ENCODE peak calls at places on chromosomes 12 and 14, in four cellular contexts. One of them, this sample, is unnamed.

GRCh38 chr14:21069388-21070082 is 569 bp upstream of the ARHGEF40 start:
- DNase-seq in GM13976: peak
- DNase-seq in left ventricle myocardium inferior: peak
- DNase-seq in Calu3: no peak
- DNase-seq in this sample: no peak

GRCh38 chr14:99850705-99851104 is 57.5 kb downstream of the EML1 start:
- DNase-seq in Calu3: no peak
- DNase-seq in left ventricle myocardium inferior: no peak
- DNase-seq in GM13976: no peak
- DNase-seq in this sample: no peak

GRCh38 chr14:69994002-69994401 is 114.8 kb downstream of the SMOC1 start:
- DNase-seq in GM13976: no peak
- DNase-seq in left ventricle myocardium inferior: no peak
- DNase-seq in Calu3: no peak
- DNase-seq in this sample: no peak

GRCh38 chr14:95290769-95291440 is 28.8 kb downstream of the CLMN start:
- DNase-seq in Calu3: peak
- DNase-seq in left ventricle myocardium inferior: peak
- DNase-seq in GM13976: peak
- DNase-seq in this sample: no peak

GRCh38 chr12:28961948-28962384 is 187.1 kb upstream of the FAR2 start:
- DNase-seq in left ventricle myocardium inferior: no peak
- DNase-seq in Calu3: no peak
- DNase-seq in GM13976: no peak
- DNase-seq in this sample: no peak

GRCh38 chr12:75969768-75970167 is 61.8 kb downstream of the PHLDA1 start:
- DNase-seq in GM13976: no peak
- DNase-seq in Calu3: no peak
- DNase-seq in left ventricle myocardium inferior: no peak
- DNase-seq in this sample: no peak

GRCh38 chr12:15629761-15630160 is 159.4 kb downstream of the EPS8 start:
- DNase-seq in Calu3: no peak
- DNase-seq in left ventricle myocardium inferior: no peak
- DNase-seq in GM13976: no peak
- DNase-seq in this sample: no peak

GRCh38 chr12:69566603-69567002 is 18.7 kb upstream of the CCT2 start:
- DNase-seq in Calu3: no peak
- DNase-seq in GM13976: no peak
- DNase-seq in left ventricle myocardium inferior: no peak
- DNase-seq in this sample: no peak

GRCh38 chr14:63323148-63323547 is 4.4 kb upstream of the GPHB5 start:
- DNase-seq in left ventricle myocardium inferior: no peak
- DNase-seq in Calu3: no peak
- DNase-seq in GM13976: no peak
- DNase-seq in this sample: no peak

GRCh38 chr14:89721330-89721729 is 233.2 kb downstream of the EFCAB11 start:
- DNase-seq in Calu3: no peak
- DNase-seq in left ventricle myocardium inferior: no peak
- DNase-seq in GM13976: no peak
- DNase-seq in this sample: no peak

GRCh38 chr12:15684896-15685658 is 104.1 kb downstream of the EPS8 start:
- DNase-seq in GM13976: no peak
- DNase-seq in Calu3: no peak
- DNase-seq in left ventricle myocardium inferior: no peak
- DNase-seq in this sample: no peak

GRCh38 chr14:31441273-31442110 is 15.8 kb downstream of the DTD2 start:
- DNase-seq in GM13976: no peak
- DNase-seq in Calu3: no peak
- DNase-seq in left ventricle myocardium inferior: no peak
- DNase-seq in this sample: no peak

GRCh38 chr14:28059254-28059653 is 707.3 kb upstream of the FOXG1 start:
- DNase-seq in left ventricle myocardium inferior: no peak
- DNase-seq in GM13976: no peak
- DNase-seq in Calu3: no peak
- DNase-seq in this sample: no peak

GRCh38 chr12:114168061-114168460 is 201.9 kb upstream of the RBM19 start:
- DNase-seq in Calu3: no peak
- DNase-seq in GM13976: no peak
- DNase-seq in left ventricle myocardium inferior: no peak
- DNase-seq in this sample: no peak

GRCh38 chr14:79098324-79098723 is 928.2 kb downstream of the NRXN3 start:
- DNase-seq in GM13976: no peak
- DNase-seq in left ventricle myocardium inferior: no peak
- DNase-seq in Calu3: no peak
- DNase-seq in this sample: no peak

GRCh38 chr12:8099235-8099634 is 17.2 kb downstream of the NECAP1 start:
- DNase-seq in Calu3: no peak
- DNase-seq in GM13976: no peak
- DNase-seq in left ventricle myocardium inferior: no peak
- DNase-seq in this sample: no peak

GRCh38 chr14:92582706-92583452 is 69.3 kb downstream of the RIN3 start:
- DNase-seq in GM13976: peak
- DNase-seq in Calu3: no peak
- DNase-seq in left ventricle myocardium inferior: no peak
- DNase-seq in this sample: no peak

GRCh38 chr14:99790978-99791376 is 2.2 kb upstream of the EML1 start:
- DNase-seq in left ventricle myocardium inferior: no peak
- DNase-seq in GM13976: no peak
- DNase-seq in Calu3: no peak
- DNase-seq in this sample: no peak

GRCh38 chr12:51984657-51985056 is 22.1 kb upstream of the TAMALIN start:
- DNase-seq in GM13976: no peak
- DNase-seq in Calu3: no peak
- DNase-seq in left ventricle myocardium inferior: no peak
- DNase-seq in this sample: no peak

GRCh38 chr12:11545438-11546330 is 103.8 kb upstream of the ETV6 start:
- DNase-seq in left ventricle myocardium inferior: no peak
- DNase-seq in GM13976: peak
- DNase-seq in Calu3: no peak
- DNase-seq in this sample: no peak

GRCh38 chr12:104137175-104137901 is 672 bp downstream of the NFYB start:
- DNase-seq in left ventricle myocardium inferior: peak
- DNase-seq in Calu3: peak
- DNase-seq in GM13976: peak
- DNase-seq in this sample: no peak

GRCh38 chr12:58529897-58530296 is 390.4 kb downstream of the LRIG3 start:
- DNase-seq in GM13976: no peak
- DNase-seq in Calu3: no peak
- DNase-seq in left ventricle myocardium inferior: no peak
- DNase-seq in this sample: no peak

GRCh38 chr14:85532981-85533820 is 3.3 kb downstream of the FLRT2 start:
- DNase-seq in GM13976: peak
- DNase-seq in left ventricle myocardium inferior: peak
- DNase-seq in Calu3: no peak
- DNase-seq in this sample: no peak

GRCh38 chr12:84803661-84804060 is 108.9 kb downstream of the SLC6A15 start:
- DNase-seq in Calu3: no peak
- DNase-seq in GM13976: no peak
- DNase-seq in left ventricle myocardium inferior: no peak
- DNase-seq in this sample: no peak

GRCh38 chr12:57952766-57953165 is 11.4 kb downstream of the ATP23 start:
- DNase-seq in left ventricle myocardium inferior: no peak
- DNase-seq in GM13976: no peak
- DNase-seq in Calu3: no peak
- DNase-seq in this sample: no peak

GRCh38 chr14:89165189-89165809 is 251.7 kb downstream of the FOXN3 start:
- DNase-seq in left ventricle myocardium inferior: no peak
- DNase-seq in GM13976: peak
- DNase-seq in Calu3: no peak
- DNase-seq in this sample: no peak

GRCh38 chr14:75537071-75537470 is 14.8 kb downstream of the BATF start:
- DNase-seq in Calu3: no peak
- DNase-seq in GM13976: no peak
- DNase-seq in left ventricle myocardium inferior: no peak
- DNase-seq in this sample: no peak

GRCh38 chr12:6834873-6835272 is 5.9 kb upstream of the GNB3 start:
- DNase-seq in GM13976: no peak
- DNase-seq in Calu3: no peak
- DNase-seq in left ventricle myocardium inferior: no peak
- DNase-seq in this sample: no peak

GRCh38 chr12:26744697-26745440 is 88.1 kb downstream of the ITPR2 start:
- DNase-seq in GM13976: no peak
- DNase-seq in left ventricle myocardium inferior: no peak
- DNase-seq in Calu3: no peak
- DNase-seq in this sample: no peak

GRCh38 chr12:7512528-7512927 is 9.0 kb upstream of the CD163 start:
- DNase-seq in left ventricle myocardium inferior: no peak
- DNase-seq in GM13976: no peak
- DNase-seq in Calu3: peak
- DNase-seq in this sample: no peak

GRCh38 chr14:97713023-97713422 is 915.8 kb downstream of the VRK1 start:
- DNase-seq in Calu3: no peak
- DNase-seq in left ventricle myocardium inferior: no peak
- DNase-seq in GM13976: no peak
- DNase-seq in this sample: no peak

GRCh38 chr12:25155031-25155576 is 39.9 kb downstream of the DNAI7 start:
- DNase-seq in Calu3: peak
- DNase-seq in GM13976: peak
- DNase-seq in left ventricle myocardium inferior: no peak
- DNase-seq in this sample: no peak

GRCh38 chr12:26767116-26767515 is 65.9 kb downstream of the ITPR2 start:
- DNase-seq in left ventricle myocardium inferior: no peak
- DNase-seq in GM13976: no peak
- DNase-seq in Calu3: no peak
- DNase-seq in this sample: no peak

GRCh38 chr12:13194462-13195110 is 1.9 kb upstream of the EMP1 start:
- DNase-seq in Calu3: no peak
- DNase-seq in GM13976: no peak
- DNase-seq in left ventricle myocardium inferior: no peak
- DNase-seq in this sample: no peak

GRCh38 chr12:124527861-124528561 is 39.4 kb downstream of the NCOR2 start:
- DNase-seq in GM13976: no peak
- DNase-seq in Calu3: no peak
- DNase-seq in left ventricle myocardium inferior: peak
- DNase-seq in this sample: no peak

DNA sequence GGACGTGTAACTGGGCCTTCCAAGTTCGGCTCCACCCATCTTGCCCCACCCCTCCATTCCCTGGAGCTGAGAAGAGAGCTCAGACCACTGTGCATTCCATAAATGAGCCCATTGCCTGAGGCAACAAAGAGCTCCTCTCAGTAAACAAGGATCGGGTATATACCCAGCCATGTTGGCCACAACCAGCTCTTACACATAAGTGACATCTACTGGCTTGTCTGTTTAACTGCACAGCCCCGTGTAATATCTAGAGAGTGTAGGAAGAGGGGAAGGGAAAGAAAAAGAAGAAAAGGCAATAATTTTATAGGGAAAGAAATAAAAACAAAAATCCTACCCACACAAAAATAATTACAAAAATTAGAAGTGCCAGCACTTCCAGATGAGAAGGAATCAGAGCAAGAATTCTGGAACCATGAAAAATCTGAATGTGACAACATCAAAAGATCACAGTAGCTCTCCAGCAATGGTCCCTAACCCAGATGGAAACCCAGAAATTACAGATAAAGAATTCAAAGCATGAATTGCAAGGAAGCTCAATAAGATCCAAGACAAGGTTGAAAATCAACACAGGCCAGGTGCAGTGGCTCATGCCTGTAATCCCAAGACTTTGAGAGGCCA is 308.1 kb downstream of the RPAP3 start:
- DNase-seq in GM13976: no peak
- DNase-seq in Calu3: peak
- DNase-seq in left ventricle myocardium inferior: no peak
- DNase-seq in this sample: no peak
- TF ChIP-seq CTCF in GM13976: peak
- TF ChIP-seq CTCF in Calu3: no peak
- TF ChIP-seq CTCF in left ventricle myocardium inferior: peak
- TF ChIP-seq CTCF in this sample: peak

DNA sequence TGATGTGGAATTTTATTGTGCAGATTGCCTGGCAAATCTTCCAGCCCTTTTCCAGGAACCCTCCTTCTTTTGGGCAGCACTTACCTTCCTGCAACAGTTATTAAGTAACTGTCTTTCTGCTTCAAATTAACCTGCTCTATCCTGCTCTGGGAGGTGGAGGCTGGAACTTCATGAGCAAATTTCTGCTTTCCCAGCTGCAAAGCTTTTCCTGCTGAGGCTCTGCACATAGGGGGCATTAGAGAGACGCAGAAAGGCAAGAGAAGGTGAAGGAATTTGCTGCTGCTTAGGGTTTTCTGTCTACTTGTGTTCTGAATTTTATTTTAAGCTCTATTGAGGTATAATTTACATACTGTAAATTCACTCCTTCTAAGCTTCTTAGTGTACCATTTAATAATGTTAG is 259.2 kb downstream of the PCNX1 start:
- DNase-seq in left ventricle myocardium inferior: no peak
- DNase-seq in Calu3: no peak
- DNase-seq in GM13976: peak
- DNase-seq in this sample: no peak
- TF ChIP-seq CTCF in left ventricle myocardium inferior: peak
- TF ChIP-seq CTCF in Calu3: no peak
- TF ChIP-seq CTCF in GM13976: peak
- TF ChIP-seq CTCF in this sample: peak

DNA sequence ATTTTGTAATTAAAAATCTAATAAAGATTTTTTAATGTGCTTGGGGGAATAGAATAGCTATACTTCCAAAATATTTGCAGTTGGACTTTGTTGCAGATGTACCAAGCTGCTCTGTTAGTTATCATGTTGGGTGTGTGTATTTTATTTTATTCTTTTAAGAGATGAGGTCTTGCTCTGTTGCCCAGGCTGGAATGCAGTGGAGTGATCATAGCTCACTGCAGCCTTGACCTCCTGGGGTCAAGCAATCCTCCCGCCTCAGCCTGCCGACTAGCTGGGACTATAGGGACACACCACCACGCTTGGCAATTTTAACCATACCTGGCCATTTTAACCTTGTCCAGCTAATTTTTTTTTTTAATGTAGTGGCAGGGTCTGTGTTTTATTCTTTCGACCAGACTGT is 54.7 kb upstream of the MAP1LC3B2 start:
- DNase-seq in GM13976: no peak
- DNase-seq in left ventricle myocardium inferior: no peak
- DNase-seq in Calu3: no peak
- DNase-seq in this sample: no peak
- TF ChIP-seq CTCF in GM13976: no peak
- TF ChIP-seq CTCF in left ventricle myocardium inferior: no peak
- TF ChIP-seq CTCF in Calu3: no peak
- TF ChIP-seq CTCF in this sample: no peak

DNA sequence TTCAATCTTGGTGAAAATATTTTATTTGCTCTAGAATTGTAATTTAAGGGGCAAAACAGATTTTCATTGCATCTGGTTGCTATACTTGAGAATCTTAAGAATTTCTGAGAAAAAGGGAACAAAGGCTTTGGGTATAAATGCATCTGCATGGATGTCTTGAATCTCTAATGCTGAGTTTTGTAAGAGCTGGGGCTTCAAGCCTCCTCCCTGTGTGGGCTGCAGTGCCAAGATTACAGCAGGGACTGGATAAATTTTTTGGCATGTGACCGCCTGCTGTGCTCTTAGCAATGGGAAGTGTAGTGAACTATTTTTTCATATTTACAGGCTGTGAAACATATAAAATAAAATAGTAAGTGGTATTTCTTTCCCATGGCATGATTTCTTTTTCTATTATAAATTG is 70.0 kb downstream of the SLC38A6 start:
- DNase-seq in GM13976: no peak
- DNase-seq in left ventricle myocardium inferior: peak
- DNase-seq in Calu3: no peak
- DNase-seq in this sample: no peak
- TF ChIP-seq CTCF in GM13976: no peak
- TF ChIP-seq CTCF in left ventricle myocardium inferior: no peak
- TF ChIP-seq CTCF in Calu3: no peak
- TF ChIP-seq CTCF in this sample: no peak